ENCODE peak calls at places on chromosomes 16 and 17, in six cellular contexts. One of them, this sample, is unnamed.

GRCh38 chr17:50264263-50265113 is 9.8 kb upstream of the TMEM92 start:
- DNase-seq in breast epithelium: no peak
- DNase-seq in ovary: peak; percentile 67
- DNase-seq in lung: no peak
- DNase-seq in heart right ventricle: no peak
- DNase-seq in right atrium auricular region: no peak
- DNase-seq in this sample: no peak

GRCh38 chr17:57471941-57472368 is 215.6 kb downstream of the MSI2 start:
- DNase-seq in breast epithelium: no peak
- DNase-seq in ovary: no peak
- DNase-seq in lung: no peak
- DNase-seq in heart right ventricle: no peak
- DNase-seq in right atrium auricular region: no peak
- DNase-seq in this sample: no peak

GRCh38 chr17:63974594-63975192 is 2.0 kb upstream of the SCN4A start:
- DNase-seq in breast epithelium: no peak
- DNase-seq in ovary: no peak
- DNase-seq in lung: no peak
- DNase-seq in heart right ventricle: no peak
- DNase-seq in right atrium auricular region: no peak
- DNase-seq in this sample: no peak

GRCh38 chr17:49596613-49597244 is 21.1 kb downstream of the NXPH3 start:
- DNase-seq in breast epithelium: no peak
- DNase-seq in ovary: no peak
- DNase-seq in lung: no peak
- DNase-seq in heart right ventricle: no peak
- DNase-seq in right atrium auricular region: no peak
- DNase-seq in this sample: no peak

GRCh38 chr16:47886631-47887415 is 269.0 kb downstream of the ABCC12 start:
- DNase-seq in breast epithelium: no peak
- DNase-seq in ovary: no peak
- DNase-seq in lung: no peak
- DNase-seq in heart right ventricle: no peak
- DNase-seq in right atrium auricular region: no peak
- DNase-seq in this sample: no peak

GRCh38 chr16:55329791-55330190 is 5.8 kb downstream of the IRX6 start:
- DNase-seq in breast epithelium: no peak
- DNase-seq in ovary: no peak
- DNase-seq in lung: no peak
- DNase-seq in heart right ventricle: no peak
- DNase-seq in right atrium auricular region: no peak
- DNase-seq in this sample: no peak

GRCh38 chr16:23323224-23324030 is 21.3 kb downstream of the SCNN1B start:
- DNase-seq in breast epithelium: no peak
- DNase-seq in ovary: no peak
- DNase-seq in lung: no peak
- DNase-seq in heart right ventricle: no peak
- DNase-seq in right atrium auricular region: no peak
- DNase-seq in this sample: peak; percentile 47

GRCh38 chr17:67046398-67046797 is 2.0 kb downstream of the CACNG1 start:
- DNase-seq in breast epithelium: no peak
- DNase-seq in ovary: no peak
- DNase-seq in lung: no peak
- DNase-seq in heart right ventricle: no peak
- DNase-seq in right atrium auricular region: no peak
- DNase-seq in this sample: no peak

GRCh38 chr17:60888812-60889709 is 211.4 kb downstream of the BCAS3 start:
- DNase-seq in breast epithelium: no peak
- DNase-seq in ovary: no peak
- DNase-seq in lung: no peak
- DNase-seq in heart right ventricle: no peak
- DNase-seq in right atrium auricular region: no peak
- DNase-seq in this sample: no peak

GRCh38 chr16:57935904-57936303 is 35.0 kb downstream of the CNGB1 start:
- DNase-seq in breast epithelium: no peak
- DNase-seq in ovary: no peak
- DNase-seq in lung: no peak
- DNase-seq in heart right ventricle: peak; percentile 13
- DNase-seq in right atrium auricular region: no peak
- DNase-seq in this sample: no peak

GRCh38 chr16:57516176-57516725 is 20.1 kb downstream of the CCDC102A start:
- DNase-seq in breast epithelium: no peak
- DNase-seq in ovary: no peak
- DNase-seq in lung: no peak
- DNase-seq in heart right ventricle: no peak
- DNase-seq in right atrium auricular region: no peak
- DNase-seq in this sample: no peak

DNA sequence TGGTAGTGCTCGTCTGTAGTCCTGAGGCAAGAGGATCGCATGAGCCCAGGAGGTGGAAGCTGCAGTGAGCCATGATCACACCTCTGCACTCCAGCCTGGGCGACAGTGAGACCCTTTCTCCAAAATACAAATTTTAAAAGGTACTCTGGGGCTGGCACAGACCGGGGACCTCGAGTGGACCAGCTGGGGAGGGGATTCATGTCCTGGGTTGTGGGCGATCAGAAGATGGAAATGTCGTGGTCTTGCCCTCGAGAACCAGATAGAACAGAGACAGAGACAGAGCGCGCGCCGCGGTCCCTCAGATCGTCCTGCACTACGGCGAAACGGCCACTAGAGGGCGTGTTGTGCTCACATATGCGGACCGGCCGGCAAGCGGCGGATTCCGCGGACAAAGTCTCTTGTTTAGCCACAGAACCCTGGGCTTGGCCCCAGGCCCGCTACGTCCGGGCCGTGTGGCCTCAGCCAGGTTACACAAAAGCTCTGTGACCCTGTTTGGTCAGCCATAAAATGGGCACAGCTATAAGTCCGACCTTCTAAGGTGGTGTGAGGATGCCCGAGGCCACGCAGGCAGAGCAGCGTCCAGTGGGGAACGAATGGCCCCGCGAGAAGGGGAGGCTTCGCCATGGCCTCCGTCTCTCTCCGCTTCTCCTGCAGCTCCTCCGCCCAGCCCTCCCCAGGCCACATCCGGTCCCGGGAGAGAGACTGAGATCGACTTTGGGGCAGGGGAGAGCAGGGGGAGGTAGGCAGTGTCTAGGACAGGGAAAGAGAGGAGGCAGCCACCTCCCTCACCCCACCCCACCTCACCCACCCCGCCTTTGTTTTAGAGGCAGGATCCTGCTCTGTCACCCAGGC is 14.6 kb upstream of the SBK1 start:
- DNase-seq in breast epithelium: peak; percentile 78
- DNase-seq in ovary: peak; percentile 91
- DNase-seq in lung: peak; percentile 86
- DNase-seq in heart right ventricle: peak; percentile 80
- DNase-seq in right atrium auricular region: peak; percentile 88
- DNase-seq in this sample: peak; percentile 76
- H3K4me3 ChIP-seq in breast epithelium: peak overlapping the region; percentile 18
- H3K4me3 ChIP-seq in ovary: peak overlapping the region; percentile 39
- H3K4me3 ChIP-seq in lung: no peak overlapping the region
- H3K4me3 ChIP-seq in heart right ventricle: peak overlapping the region; percentile 43
- H3K4me3 ChIP-seq in right atrium auricular region: peak overlapping the region; percentile 46
- H3K4me3 ChIP-seq in this sample: no peak overlapping the region

DNA sequence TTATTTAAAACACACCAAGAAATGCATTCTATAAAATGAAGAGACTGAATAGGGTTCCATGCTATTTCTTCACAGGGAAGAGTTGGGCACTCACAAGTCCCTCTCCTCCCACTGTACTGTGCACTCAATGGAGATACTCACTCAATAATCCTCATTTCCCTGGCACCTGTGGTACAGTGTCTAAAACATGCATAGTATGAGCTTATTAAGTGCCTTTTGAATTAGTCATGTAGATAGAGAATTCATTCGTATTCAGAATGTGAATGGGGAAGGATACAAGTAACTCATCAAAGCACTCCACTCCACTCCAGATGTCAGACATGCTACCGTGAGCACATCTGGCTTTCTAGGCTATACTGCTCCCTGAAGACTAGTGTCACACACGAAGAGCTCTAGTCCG is 6.3 kb downstream of the C17orf75 start:
- DNase-seq in breast epithelium: no peak
- DNase-seq in ovary: no peak
- DNase-seq in lung: no peak
- DNase-seq in heart right ventricle: no peak
- DNase-seq in right atrium auricular region: no peak
- DNase-seq in this sample: no peak
- H3K36me3 ChIP-seq in breast epithelium: peaks cover 5% of the 10 kb centered on the region
- H3K36me3 ChIP-seq in ovary: no peaks in the 10 kb centered on the region
- H3K36me3 ChIP-seq in lung: peaks cover 9% of the 10 kb centered on the region
- H3K36me3 ChIP-seq in heart right ventricle: no peaks in the 10 kb centered on the region
- H3K36me3 ChIP-seq in right atrium auricular region: peaks cover 47% of the 10 kb centered on the region
- H3K36me3 ChIP-seq in this sample: peaks cover 6% of the 10 kb centered on the region

GRCh38 chr16:83912152-83912948 is 13.4 kb downstream of the MLYCD start:
- DNase-seq in breast epithelium: no peak
- DNase-seq in ovary: no peak
- DNase-seq in lung: no peak
- DNase-seq in heart right ventricle: peak; percentile 45
- DNase-seq in right atrium auricular region: no peak
- DNase-seq in this sample: no peak

GRCh38 chr16:83914091-83914710 is 15.3 kb downstream of the MLYCD start:
- DNase-seq in breast epithelium: no peak
- DNase-seq in ovary: no peak
- DNase-seq in lung: no peak
- DNase-seq in heart right ventricle: no peak
- DNase-seq in right atrium auricular region: no peak
- DNase-seq in this sample: no peak

GRCh38 chr16:83908798-83909197 is 9.9 kb downstream of the MLYCD start:
- DNase-seq in breast epithelium: no peak
- DNase-seq in ovary: no peak
- DNase-seq in lung: no peak
- DNase-seq in heart right ventricle: no peak
- DNase-seq in right atrium auricular region: no peak
- DNase-seq in this sample: no peak

GRCh38 chr16:83913234-83913633 is 14.3 kb downstream of the MLYCD start:
- DNase-seq in breast epithelium: no peak
- DNase-seq in ovary: no peak
- DNase-seq in lung: peak; percentile 39
- DNase-seq in heart right ventricle: peak; percentile 85
- DNase-seq in right atrium auricular region: peak; percentile 76
- DNase-seq in this sample: no peak

GRCh38 chr16:83911290-83911689 is 12.4 kb downstream of the MLYCD start:
- DNase-seq in breast epithelium: no peak
- DNase-seq in ovary: no peak
- DNase-seq in lung: no peak
- DNase-seq in heart right ventricle: no peak
- DNase-seq in right atrium auricular region: no peak
- DNase-seq in this sample: no peak
- TF ChIP-seq CTCF in breast epithelium: no peak
- TF ChIP-seq CTCF in ovary: no peak
- TF ChIP-seq CTCF in lung: no peak
- TF ChIP-seq CTCF in heart right ventricle: no peak
- TF ChIP-seq CTCF in right atrium auricular region: no peak
- TF ChIP-seq CTCF in this sample: no peak

DNA sequence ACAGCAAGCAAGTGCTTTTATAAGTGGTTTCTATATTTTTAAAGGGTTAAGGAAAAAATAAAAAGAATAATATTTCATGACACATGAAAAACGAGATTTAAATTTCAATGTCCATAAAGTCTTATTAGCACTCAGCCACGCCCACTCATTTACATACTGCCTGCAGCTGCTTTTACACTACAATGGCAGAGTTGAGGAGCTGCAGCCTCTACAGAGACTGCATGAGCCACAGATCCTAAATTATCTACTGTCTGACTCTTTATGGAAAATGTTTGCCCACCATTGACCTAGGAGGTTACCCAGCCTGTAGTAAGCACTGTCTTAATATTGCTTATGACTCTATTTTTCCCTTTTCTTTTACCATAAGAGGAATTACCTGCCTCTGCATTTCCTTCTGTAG is 139.5 kb upstream of the ERCC4 start:
- DNase-seq in breast epithelium: no peak
- DNase-seq in ovary: no peak
- DNase-seq in lung: no peak
- DNase-seq in heart right ventricle: no peak
- DNase-seq in right atrium auricular region: no peak
- DNase-seq in this sample: no peak
- H3K4me3 ChIP-seq in breast epithelium: no peak overlapping the region
- H3K4me3 ChIP-seq in ovary: no peak overlapping the region
- H3K4me3 ChIP-seq in lung: no peak overlapping the region
- H3K4me3 ChIP-seq in heart right ventricle: no peak overlapping the region
- H3K4me3 ChIP-seq in right atrium auricular region: no peak overlapping the region
- H3K4me3 ChIP-seq in this sample: no peak overlapping the region

GRCh38 chr16:4407543-4408322 is 8.7 kb downstream of the CORO7 start:
- DNase-seq in breast epithelium: no peak
- DNase-seq in ovary: no peak
- DNase-seq in lung: no peak
- DNase-seq in heart right ventricle: no peak
- DNase-seq in right atrium auricular region: no peak
- DNase-seq in this sample: no peak
- H3K36me3 ChIP-seq in breast epithelium: no peaks in the 10 kb centered on the region
- H3K36me3 ChIP-seq in ovary: no peaks in the 10 kb centered on the region
- H3K36me3 ChIP-seq in lung: no peaks in the 10 kb centered on the region
- H3K36me3 ChIP-seq in heart right ventricle: no peaks in the 10 kb centered on the region
- H3K36me3 ChIP-seq in right atrium auricular region: peaks cover 16% of the 10 kb centered on the region
- H3K36me3 ChIP-seq in this sample: peaks cover 55% of the 10 kb centered on the region

GRCh38 chr16:28974437-28975157 is at the start of gene SPNS1:
- DNase-seq in breast epithelium: peak; percentile 97
- DNase-seq in ovary: peak; percentile 99
- DNase-seq in lung: peak; percentile 97
- DNase-seq in heart right ventricle: peak; percentile 97
- DNase-seq in right atrium auricular region: peak; percentile 99
- DNase-seq in this sample: peak; percentile 94
- TF ChIP-seq CTCF in breast epithelium: no peak
- TF ChIP-seq CTCF in ovary: peak; percentile 22
- TF ChIP-seq CTCF in lung: no peak
- TF ChIP-seq CTCF in heart right ventricle: no peak
- TF ChIP-seq CTCF in right atrium auricular region: no peak
- TF ChIP-seq CTCF in this sample: no peak

GRCh38 chr16:11819798-11820197 is 22.7 kb upstream of the ZC3H7A start:
- DNase-seq in breast epithelium: no peak
- DNase-seq in ovary: no peak
- DNase-seq in lung: no peak
- DNase-seq in heart right ventricle: no peak
- DNase-seq in right atrium auricular region: no peak
- DNase-seq in this sample: no peak
- H3K4me3 ChIP-seq in breast epithelium: no peak overlapping the region
- H3K4me3 ChIP-seq in ovary: no peak overlapping the region
- H3K4me3 ChIP-seq in lung: no peak overlapping the region
- H3K4me3 ChIP-seq in heart right ventricle: no peak overlapping the region
- H3K4me3 ChIP-seq in right atrium auricular region: no peak overlapping the region
- H3K4me3 ChIP-seq in this sample: no peak overlapping the region